ENCODE peak calls at places on chromosomes 7 and 10, in six cellular contexts. P is GM23338, K is fibroblast of the aortic adventitia, W is retinal pigment epithelial cell, R is body of pancreas, Z is HFF-Myc. G is an unnamed sample.

GRCh38 chr10:44364566-44364965 is 20.3 kb downstream of the CXCL12 start:
- DNase-seq in P (no peak), K (no peak), W (no peak), R (no peak), Z (no peak), G (no peak)

GRCh38 chr7:55107946-55108345 is 89.1 kb downstream of the EGFR start:
- DNase-seq in P (no peak), K (peak), W (no peak), R (no peak), Z (no peak), G (no peak)

GRCh38 chr7:2173184-2173827 is 59.4 kb downstream of the MAD1L1 start:
- DNase-seq in P (no peak), K (no peak), W (no peak), R (no peak), Z (no peak), G (no peak)

GRCh38 chr10:6520138-6520537 is 59.9 kb downstream of the PRKCQ start:
- DNase-seq in P (no peak), K (no peak), W (no peak), R (no peak), Z (no peak), G (no peak)

GRCh38 chr10:61621538-61622150 is 41.1 kb upstream of the CABCOCO1 start:
- DNase-seq in P (no peak), K (no peak), W (no peak), R (no peak), Z (no peak), G (no peak)

GRCh38 chr7:1961776-1962276 is 270.9 kb downstream of the MAD1L1 start:
- DNase-seq in P (no peak), K (peak), W (no peak), R (no peak), Z (peak), G (no peak)

GRCh38 chr10:13146383-13146782 is 15.0 kb upstream of the MCM10 start:
- DNase-seq in P (no peak), K (peak), W (no peak), R (no peak), Z (no peak), G (no peak)

GRCh38 chr10:48763403-48763802 is 78.7 kb downstream of the WDFY4 start:
- DNase-seq in P (no peak), K (no peak), W (no peak), R (no peak), Z (no peak), G (no peak)

GRCh38 chr10:12351447-12351846 is 2.1 kb downstream of the CAMK1D start:
- DNase-seq in P (no peak), K (no peak), W (no peak), R (no peak), Z (no peak), G (no peak)

GRCh38 chr10:95333997-95334792 is 43.4 kb upstream of the PDLIM1 start:
- DNase-seq in P (no peak), K (peak), W (no peak), R (no peak), Z (peak), G (no peak)

GRCh38 chr7:151114151-151115090 is 28.1 kb downstream of the AGAP3 start:
- DNase-seq in P (peak), K (no peak), W (no peak), R (peak), Z (no peak), G (no peak)

GRCh38 chr7:67402280-67402679 is 405.6 kb downstream of the TYW1 start:
- DNase-seq in P (no peak), K (no peak), W (no peak), R (no peak), Z (no peak), G (no peak)

GRCh38 chr10:99983280-99983988 is 26.3 kb downstream of the DNMBP start:
- DNase-seq in P (no peak), K (peak), W (no peak), R (no peak), Z (peak), G (peak)

GRCh38 chr10:50600831-50601466 is 22.8 kb downstream of the SGMS1 start:
- DNase-seq in P (no peak), K (no peak), W (no peak), R (no peak), Z (no peak), G (no peak)

GRCh38 chr7:27112960-27113949 is 10.8 kb upstream of the HOXA2 start:
- DNase-seq in P (peak), K (peak), W (no peak), R (no peak), Z (no peak), G (no peak)

GRCh38 chr10:35203744-35204143 is 77.1 kb downstream of the CREM start:
- DNase-seq in P (no peak), K (no peak), W (no peak), R (no peak), Z (no peak), G (no peak)

GRCh38 chr10:43210556-43210955 is 56.3 kb downstream of the RASGEF1A start:
- DNase-seq in P (no peak), K (no peak), W (no peak), R (no peak), Z (no peak), G (no peak)

GRCh38 chr7:24604640-24605039 is 31.4 kb downstream of the PALS2 start:
- DNase-seq in P (peak), K (no peak), W (no peak), R (no peak), Z (no peak), G (no peak)

GRCh38 chr10:55024718-55025117 is 223.7 kb upstream of the PCDH15 start:
- DNase-seq in P (no peak), K (no peak), W (no peak), R (no peak), Z (no peak), G (no peak)

GRCh38 chr7:51187941-51188340 is 128.7 kb downstream of the COBL start:
- DNase-seq in P (peak), K (no peak), W (no peak), R (peak), Z (no peak), G (no peak)

GRCh38 chr7:7650682-7651206 is 10.2 kb downstream of the UMAD1 start:
- DNase-seq in P (no peak), K (no peak), W (no peak), R (no peak), Z (no peak), G (no peak)

GRCh38 chr10:91034494-91035157 is 113.7 kb upstream of the ANKRD1 start:
- DNase-seq in P (peak), K (peak), W (peak), R (peak), Z (peak), G (no peak)

GRCh38 chr10:42645103-42645502 is 6.7 kb upstream of the ZNF33B start:
- DNase-seq in P (no peak), K (no peak), W (no peak), R (no peak), Z (no peak), G (no peak)

GRCh38 chr7:100400041-100400440 is 26.8 kb downstream of the PILRA start:
- DNase-seq in P (no peak), K (no peak), W (no peak), R (no peak), Z (no peak), G (no peak)

GRCh38 chr7:155187061-155187785 is 110.5 kb upstream of the INSIG1 start:
- DNase-seq in P (no peak), K (no peak), W (no peak), R (no peak), Z (no peak), G (no peak)

GRCh38 chr7:68925241-68925640 is 673.0 kb upstream of the AUTS2 start:
- DNase-seq in P (no peak), K (no peak), W (peak), R (no peak), Z (no peak), G (no peak)

GRCh38 chr7:45888185-45888992 is at the start of gene IGFBP1:
- DNase-seq in P (peak), K (no peak), W (no peak), R (no peak), Z (no peak), G (no peak)

GRCh38 chr7:132757778-132758177 is 181.5 kb upstream of the PLXNA4 start:
- DNase-seq in P (no peak), K (no peak), W (no peak), R (no peak), Z (no peak), G (no peak)

GRCh38 chr10:13351340-13351915 is 3.3 kb upstream of the SEPHS1 start:
- DNase-seq in P (peak), K (no peak), W (no peak), R (no peak), Z (no peak), G (no peak)

GRCh38 chr7:129689995-129690581 is 78.6 kb downstream of the NRF1 start:
- DNase-seq in P (no peak), K (no peak), W (no peak), R (no peak), Z (no peak), G (no peak)

GRCh38 chr10:36608251-36608650 is 517.1 kb upstream of the ANKRD30A start:
- DNase-seq in P (no peak), K (peak), W (no peak), R (no peak), Z (no peak), G (no peak)

GRCh38 chr7:78968951-78969350 is 484.5 kb downstream of the MAGI2 start:
- DNase-seq in P (peak), K (no peak), W (no peak), R (no peak), Z (no peak), G (no peak)

GRCh38 chr7:106765727-106766355 is 99.2 kb upstream of the PIK3CG start:
- DNase-seq in P (no peak), K (no peak), W (no peak), R (no peak), Z (no peak), G (no peak)

GRCh38 chr10:98414932-98415709 is at the start of gene PYROXD2:
- DNase-seq in P (peak), K (peak), W (peak), R (peak), Z (peak), G (peak)

GRCh38 chr7:122337011-122337410 is 32.5 kb upstream of the FEZF1 start:
- DNase-seq in P (no peak), K (no peak), W (no peak), R (no peak), Z (no peak), G (no peak)

GRCh38 chr7:152931583-152931982 is 172.0 kb downstream of the ACTR3B start:
- DNase-seq in P (no peak), K (no peak), W (no peak), R (no peak), Z (no peak), G (no peak)

GRCh38 chr7:68544851-68545250 is 1053.4 kb upstream of the AUTS2 start:
- DNase-seq in P (no peak), K (no peak), W (no peak), R (no peak), Z (no peak), G (no peak)

GRCh38 chr10:116892873-116893685 is 43.8 kb downstream of the ENO4 start:
- DNase-seq in P (no peak), K (no peak), W (no peak), R (no peak), Z (no peak), G (no peak)
- H3K4me3 ChIP-seq in P (no peak), K (no peak), W (no peak), R (no peak), Z (no peak), G (no peak)

GRCh38 chr7:149624006-149624405 is 126.4 kb upstream of the ZNF746 start:
- DNase-seq in P (peak), K (no peak), W (no peak), R (peak), Z (no peak), G (no peak)

GRCh38 chr7:149626972-149627371 is 129.4 kb upstream of the ZNF746 start:
- DNase-seq in P (peak), K (no peak), W (no peak), R (no peak), Z (no peak), G (no peak)

GRCh38 chr7:149625947-149626392 is 128.4 kb upstream of the ZNF746 start:
- DNase-seq in P (no peak), K (no peak), W (no peak), R (no peak), Z (peak), G (no peak)

GRCh38 chr7:149624419-149625338 is 127.1 kb upstream of the ZNF746 start:
- DNase-seq in P (peak), K (peak), W (peak), R (peak), Z (peak), G (peak)

GRCh38 chr7:149625339-149625946 is 127.8 kb upstream of the ZNF746 start:
- DNase-seq in P (peak), K (peak), W (no peak), R (peak), Z (peak), G (no peak)
- TF ChIP-seq CTCF in P (peak), K (peak), W (peak), R (peak), Z (peak), G (peak)

GRCh38 chr10:114537791-114538543 is 120.1 kb downstream of the ABLIM1 start:
- DNase-seq in P (peak), K (no peak), W (no peak), R (no peak), Z (no peak), G (no peak)

GRCh38 chr10:114541081-114541833 is 116.8 kb downstream of the ABLIM1 start:
- DNase-seq in P (no peak), K (peak), W (peak), R (no peak), Z (peak), G (no peak)

GRCh38 chr10:114539623-114540022 is 118.5 kb downstream of the ABLIM1 start:
- DNase-seq in P (peak), K (no peak), W (no peak), R (no peak), Z (no peak), G (no peak)

GRCh38 chr10:114540191-114540590 is 117.9 kb downstream of the ABLIM1 start:
- DNase-seq in P (no peak), K (no peak), W (no peak), R (no peak), Z (no peak), G (no peak)

DNA sequence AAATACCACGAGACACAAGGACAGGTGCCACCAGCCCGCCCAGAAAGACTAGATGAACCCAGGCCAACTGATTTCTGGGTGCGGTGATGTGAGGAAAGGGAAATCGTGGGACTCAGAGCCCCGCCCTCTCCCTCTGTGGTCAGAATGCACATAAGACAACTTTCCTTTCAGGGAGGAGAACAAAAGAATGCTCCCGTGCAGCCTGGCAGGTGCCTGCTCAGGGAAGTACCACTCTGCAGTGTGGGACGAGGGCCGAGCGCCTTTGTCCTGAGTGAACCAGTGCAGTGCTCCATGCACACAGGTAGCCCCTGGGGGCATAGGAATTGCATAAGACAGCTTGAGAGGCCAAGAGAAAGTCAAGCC is 119.5 kb downstream of the ABLIM1 start:
- DNase-seq in P (peak), K (no peak), W (no peak), R (no peak), Z (no peak), G (no peak)
- H3K4me3 ChIP-seq in P (peak), K (no peak), W (no peak), R (no peak), Z (no peak), G (no peak)

GRCh38 chr10:122490786-122491680 is 29.7 kb downstream of the HTRA1 start:
- DNase-seq in P (peak), K (no peak), W (no peak), R (no peak), Z (no peak), G (no peak)
- TF ChIP-seq CTCF in P (no peak), K (no peak), W (no peak), R (no peak), Z (no peak), G (no peak)

GRCh38 chr10:69056129-69056528 is 31.8 kb upstream of the SRGN start:
- DNase-seq in P (no peak), K (no peak), W (no peak), R (no peak), Z (no peak), G (no peak)
- H3K4me3 ChIP-seq in P (no peak), K (no peak), W (no peak), R (no peak), Z (no peak), G (no peak)

DNA sequence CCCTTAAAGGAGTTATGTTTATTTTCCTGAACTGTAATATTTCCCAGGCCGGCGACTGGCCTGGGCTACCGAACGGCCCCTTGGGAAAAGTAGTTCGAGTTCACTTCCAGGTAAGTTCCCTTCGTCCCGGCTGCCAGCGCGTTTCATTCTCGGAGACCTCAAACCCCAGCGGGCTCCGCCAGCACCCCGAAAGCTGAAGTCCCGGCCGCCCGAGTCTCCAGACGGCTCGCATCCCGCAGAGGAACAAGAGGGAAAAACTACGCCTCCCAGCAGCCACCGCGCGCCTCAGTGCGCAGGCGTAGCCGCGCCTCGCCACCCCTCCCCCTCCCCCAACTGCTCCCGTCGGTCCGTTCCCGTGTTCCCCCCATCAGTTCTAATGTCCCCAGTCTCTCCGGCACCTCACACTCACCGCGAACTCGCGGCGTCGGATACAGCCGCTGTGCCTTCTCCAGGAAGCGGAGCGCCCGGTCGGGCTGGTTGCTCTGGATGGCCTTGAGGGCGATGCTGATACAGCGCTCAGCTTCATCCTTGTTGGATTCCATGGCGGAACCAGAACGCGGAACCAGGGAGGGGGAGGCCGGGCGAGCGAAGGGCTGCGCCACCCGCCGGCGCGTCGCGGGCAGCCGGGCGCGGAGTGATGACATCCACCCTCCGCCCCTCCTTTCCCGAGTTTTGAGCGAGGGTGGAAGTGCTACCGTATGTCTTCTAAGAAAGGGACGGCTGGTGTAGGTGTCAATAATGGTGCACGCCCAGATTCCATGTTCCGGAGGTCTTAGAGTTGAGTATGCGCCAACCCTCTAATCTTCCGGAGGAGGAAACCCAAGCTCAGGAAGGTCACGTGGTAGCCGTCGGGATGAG is at the start of gene DNAJB12:
- DNase-seq in P (peak), K (peak), W (peak), R (peak), Z (peak), G (peak)
- TF ChIP-seq CTCF in P (no peak), K (no peak), W (no peak), R (no peak), Z (no peak), G (no peak)

GRCh38 chr10:123995082-123995460 is 98.3 kb downstream of the CHST15 start:
- DNase-seq in P (no peak), K (no peak), W (no peak), R (no peak), Z (no peak), G (no peak)
- H3K4me3 ChIP-seq in P (peak), K (peak), W (peak), R (no peak), Z (peak), G (peak)

DNA sequence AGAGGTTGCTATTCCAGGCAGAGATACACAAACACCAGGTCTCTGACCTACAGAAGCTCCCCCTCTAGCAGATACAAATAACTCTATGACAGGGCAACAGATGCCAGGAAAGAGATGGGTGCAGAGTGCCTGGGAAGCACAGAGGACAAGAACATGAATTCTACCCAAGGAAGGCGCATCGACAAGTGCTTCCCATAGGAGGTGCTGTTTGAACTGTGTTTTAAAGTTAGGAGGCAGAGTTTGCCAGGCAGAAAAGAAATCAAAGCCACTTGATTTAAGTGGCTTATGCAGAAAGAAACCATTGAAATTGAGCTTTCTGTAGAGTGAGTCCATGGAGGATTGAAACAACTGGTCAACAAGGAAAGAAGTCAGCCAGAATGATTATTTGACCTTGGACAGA is 35.3 kb upstream of the EGR2 start:
- DNase-seq in P (peak), K (peak), W (no peak), R (no peak), Z (no peak), G (no peak)
- TF ChIP-seq CTCF in P (peak), K (no peak), W (peak), R (no peak), Z (peak), G (peak)

DNA sequence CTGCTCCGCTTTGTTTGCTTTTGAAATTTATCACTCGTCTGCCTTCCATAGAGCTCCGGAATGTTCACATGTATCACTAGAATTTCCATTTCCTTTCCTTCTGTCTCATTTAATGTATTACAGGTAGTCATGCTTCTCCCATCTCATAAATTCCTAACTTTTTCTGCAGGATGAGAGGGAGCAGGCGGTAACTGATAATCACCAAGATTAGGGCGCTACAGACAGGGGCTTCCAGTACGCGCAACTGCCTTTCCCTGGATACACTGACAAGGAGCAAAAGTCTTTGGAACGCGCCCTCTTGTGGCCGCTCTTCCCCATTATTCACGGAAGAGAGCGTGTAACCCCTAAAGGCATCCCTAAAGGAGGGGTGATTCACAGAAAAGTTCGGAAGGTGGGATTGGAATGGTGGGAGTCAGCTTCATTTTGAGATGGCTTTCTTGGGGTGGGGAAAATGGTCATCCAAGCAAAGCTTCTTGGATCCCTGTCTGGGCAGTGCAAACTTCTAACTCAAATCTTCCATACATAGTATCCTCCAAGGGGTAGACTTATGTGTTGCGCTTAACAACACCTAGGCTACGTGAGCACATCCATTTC is 6.5 kb downstream of the INHBA start:
- DNase-seq in P (peak), K (peak), W (no peak), R (peak), Z (peak), G (peak)
- H3K4me3 ChIP-seq in P (no peak), K (peak), W (peak), R (no peak), Z (peak), G (peak)

G was measured in epithelial cell of proximal tubule.